ENCODE peak calls at places on chromosomes 1 and 21, in seven cellular contexts. A is tibial artery, Z is upper lobe of right lung, N is A549, O is fibroblast of lung, E is suprapubic skin, K is RWPE1. G is an unnamed sample.

GRCh38 chr1:214332950-214333798 is 52.2 kb downstream of the SMYD2 start:
- DNase-seq in N (peak), O (peak), K (peak), E (no peak), Z (no peak), A (no peak), G (peak)

GRCh38 chr1:205285391-205286101 is 36.0 kb downstream of the NUAK2 start:
- DNase-seq in A (no peak), E (no peak), N (no peak), Z (no peak), K (no peak), O (peak), G (no peak)

GRCh38 chr1:43315481-43315880 is 14.7 kb downstream of the TIE1 start:
- DNase-seq in Z (no peak), A (peak), O (no peak), E (no peak), N (no peak), K (no peak), G (peak)

GRCh38 chr1:234544094-234544579 is 65.2 kb upstream of the TARBP1 start:
- DNase-seq in O (peak), E (peak), N (no peak), Z (no peak), A (peak), K (peak), G (peak)

GRCh38 chr1:24092979-24093378 is 19.0 kb downstream of the MYOM3 start:
- DNase-seq in E (no peak), A (no peak), O (no peak), Z (no peak), K (no peak), N (no peak), G (no peak)

GRCh38 chr1:1371354-1371740 is 3.7 kb downstream of the AURKAIP1 start:
- DNase-seq in O (no peak), Z (no peak), N (no peak), K (no peak), A (no peak), E (no peak), G (no peak)

GRCh38 chr21:39666026-39666425 is 53.3 kb downstream of the B3GALT5 start:
- DNase-seq in K (no peak), A (no peak), O (no peak), Z (no peak), N (no peak), E (no peak), G (no peak)

GRCh38 chr1:110674337-110675059 is at the start of gene KCNA3:
- DNase-seq in E (no peak), O (no peak), N (no peak), A (peak), Z (peak), K (no peak), G (peak)

GRCh38 chr1:235642943-235643371 is 6.6 kb downstream of the GNG4 start:
- DNase-seq in K (no peak), E (no peak), Z (no peak), A (no peak), N (no peak), O (no peak), G (no peak)

GRCh38 chr1:201296371-201296770 is 13.1 kb downstream of the PKP1 start:
- DNase-seq in K (no peak), O (no peak), E (peak), N (no peak), A (no peak), Z (no peak), G (no peak)

GRCh38 chr1:201295861-201296260 is 12.6 kb downstream of the PKP1 start:
- DNase-seq in K (peak), O (peak), E (peak), A (no peak), N (peak), Z (no peak), G (no peak)

GRCh38 chr1:201299968-201300367 is 16.7 kb downstream of the PKP1 start:
- DNase-seq in A (no peak), E (peak), N (peak), Z (peak), O (peak), K (peak), G (no peak)

GRCh38 chr1:201295346-201295745 is 12.0 kb downstream of the PKP1 start:
- DNase-seq in A (no peak), Z (no peak), E (no peak), N (no peak), O (no peak), K (no peak), G (no peak)

DNA sequence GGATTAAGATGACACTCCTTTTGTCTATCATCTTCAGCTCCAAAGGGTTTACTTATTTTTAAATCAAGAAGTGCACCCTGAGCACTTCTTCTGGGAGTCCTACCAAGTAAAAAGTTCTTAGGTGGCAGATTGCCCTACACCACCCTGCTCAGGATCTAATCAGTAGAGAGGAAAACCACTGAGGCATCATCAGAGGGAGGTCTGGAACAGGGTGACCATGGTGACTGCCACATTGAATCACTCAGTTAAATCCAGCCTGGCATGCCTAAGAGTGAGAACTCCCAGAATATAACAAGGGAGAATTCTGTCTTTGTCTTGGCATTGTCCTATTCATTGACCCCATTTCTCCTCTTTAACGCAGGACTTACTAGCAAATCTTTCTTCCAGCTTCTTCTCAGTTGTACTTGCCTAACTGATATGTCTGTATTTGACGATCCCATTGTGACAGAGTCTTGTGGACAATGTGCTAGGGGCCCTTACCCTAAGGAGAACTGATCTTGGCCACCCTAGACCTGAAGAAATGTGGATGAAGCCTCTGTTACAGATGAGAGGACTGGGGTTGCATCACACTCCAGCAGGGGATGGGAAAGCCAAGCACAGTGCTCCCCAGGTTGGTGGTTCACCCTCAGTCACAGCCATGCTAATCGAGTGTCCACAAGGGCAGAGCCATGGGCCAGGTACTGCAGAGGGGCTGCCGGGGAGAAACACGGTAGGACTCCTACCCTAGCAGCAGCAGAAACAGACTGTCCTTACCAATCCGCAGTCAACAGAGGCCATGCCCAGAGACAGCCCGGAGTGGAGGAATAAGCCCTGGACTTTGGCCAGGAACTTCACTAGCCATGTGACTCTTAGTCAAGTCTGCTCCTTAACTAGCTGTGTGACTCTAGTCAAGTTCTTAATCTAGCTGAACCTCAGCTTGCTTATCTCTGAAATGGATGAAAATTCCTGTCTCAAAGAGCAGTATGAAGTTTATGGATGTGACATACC is 15.4 kb downstream of the PKP1 start:
- DNase-seq in Z (no peak), N (no peak), O (no peak), K (no peak), E (no peak), A (no peak), G (no peak)
- H3K27ac ChIP-seq in Z (no peak), N (peak), O (no peak), K (peak), E (peak), A (no peak), G (no peak)

DNA sequence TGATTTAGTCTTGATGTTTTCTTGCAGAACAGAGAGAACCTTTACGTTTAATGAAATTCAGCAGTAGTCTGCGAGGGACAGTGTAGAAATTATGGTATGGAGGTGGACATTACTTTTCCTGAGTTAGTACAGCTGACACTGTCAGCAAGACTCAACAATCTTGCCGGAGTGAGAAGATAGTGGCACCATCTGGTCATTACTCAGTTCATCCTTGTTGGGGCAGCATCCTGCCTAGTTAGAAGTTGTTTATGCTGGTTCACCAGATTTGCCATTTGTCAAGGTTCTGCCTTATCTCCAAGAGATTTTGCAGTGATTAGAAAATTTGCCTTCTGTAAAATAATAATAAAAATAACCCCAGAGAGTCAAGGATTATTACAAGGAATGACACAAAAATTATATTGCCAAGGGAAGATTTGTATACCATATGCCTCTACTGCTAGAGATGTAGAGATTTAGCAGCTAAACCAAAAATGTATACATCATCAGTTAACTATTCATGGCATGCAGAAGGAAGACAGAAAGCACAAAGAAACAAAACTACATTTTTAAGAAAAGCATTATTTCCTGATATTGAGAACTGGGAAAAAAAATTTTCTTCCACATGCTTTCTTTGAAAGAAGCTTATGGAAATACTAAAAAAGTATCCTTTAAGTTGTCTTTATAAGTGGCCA is 1967.4 kb downstream of the NCAM2 start:
- DNase-seq in Z (no peak), A (no peak), K (no peak), N (no peak), O (no peak), E (no peak), G (no peak)
- H3K27ac ChIP-seq in Z (no peak), A (no peak), K (no peak), N (no peak), O (no peak), E (no peak), G (no peak)

GRCh38 chr1:40823971-40824370 is 38.2 kb downstream of the CITED4 start:
- DNase-seq in E (no peak), N (no peak), A (no peak), K (no peak), O (no peak), Z (no peak), G (no peak)

GRCh38 chr1:40822890-40823289 is 39.3 kb downstream of the CITED4 start:
- DNase-seq in O (no peak), N (no peak), K (no peak), Z (no peak), E (no peak), A (no peak), G (no peak)

GRCh38 chr1:40823345-40823744 is 38.8 kb downstream of the CITED4 start:
- DNase-seq in Z (no peak), E (no peak), N (no peak), K (no peak), O (no peak), A (no peak), G (no peak)

GRCh38 chr1:40824591-40825429 is 37.4 kb downstream of the CITED4 start:
- DNase-seq in A (no peak), O (peak), K (no peak), E (no peak), N (no peak), Z (no peak), G (no peak)

DNA sequence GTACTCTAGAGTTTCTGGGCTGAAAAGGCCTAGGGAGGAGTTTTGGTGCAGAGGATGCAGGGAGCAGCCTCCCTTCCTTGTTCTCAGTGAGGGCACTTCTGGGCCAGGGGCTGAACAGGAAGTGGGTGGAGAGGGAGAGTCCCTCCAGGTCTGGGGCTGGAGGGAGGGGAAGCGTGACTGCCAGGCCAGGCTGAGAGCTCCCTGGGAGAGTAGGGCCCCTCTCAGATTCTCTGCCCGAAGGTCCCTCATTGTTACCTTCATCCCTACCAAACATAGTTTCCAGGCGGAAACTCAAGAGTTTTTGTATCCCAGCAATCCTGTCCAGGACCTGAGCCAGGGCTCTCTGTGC is 36.8 kb downstream of the CITED4 start:
- DNase-seq in N (no peak), O (peak), A (no peak), E (no peak), Z (no peak), K (no peak), G (no peak)
- H3K27ac ChIP-seq in N (peak), O (no peak), A (peak), E (no peak), Z (no peak), K (no peak), G (no peak)

DNA sequence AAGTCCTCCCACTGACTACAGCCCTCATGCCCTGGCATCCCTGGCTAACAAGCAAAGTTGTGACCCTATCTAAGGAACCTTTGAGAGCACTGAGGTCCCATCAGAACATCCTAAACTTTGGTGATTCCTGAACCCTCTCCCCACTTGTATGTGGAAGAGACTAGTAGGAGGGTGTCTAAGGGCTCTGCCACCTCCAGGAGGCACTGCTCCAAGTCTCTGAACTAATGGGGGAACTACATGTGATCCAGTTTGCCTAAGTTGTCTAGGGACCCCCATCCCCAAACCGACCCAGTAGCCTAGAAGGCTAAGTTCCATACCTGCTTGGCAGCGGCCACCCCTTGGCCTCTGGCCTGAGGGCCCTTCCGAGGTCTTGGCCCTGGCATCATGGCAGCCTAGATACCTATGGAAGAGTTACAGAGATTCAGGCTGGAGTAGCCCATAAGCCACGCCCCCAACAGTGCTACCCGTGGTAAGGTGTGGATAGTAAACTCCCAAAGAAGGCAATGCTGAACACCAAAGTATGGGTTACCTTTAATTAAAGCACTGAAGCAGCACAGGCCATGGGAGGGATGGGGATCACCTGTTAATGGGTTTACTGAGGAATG is 1.7 kb downstream of the CC2D1B start:
- DNase-seq in N (no peak), A (no peak), K (no peak), Z (no peak), E (no peak), O (no peak), G (no peak)
- H3K27ac ChIP-seq in N (peak), A (peak), K (peak), Z (no peak), E (no peak), O (peak), G (no peak)